ENCODE peak calls at places on chromosomes 11 and 22, in eight cellular contexts. R is Ammon's horn; C is substantia nigra; B is NCI-H1105 treated with DMSO at 0.1 percent for 48 hours; M is left lobe of liver; J is A549; Z is NCI-H2227 treated with DMSO at 0.1 percent for 48 hours; E is activated CD4-positive, alpha-beta T cell treated with anti-CD3 and anti-CD28 coated beads for 48 hours. K is an unnamed sample.

GRCh38 chr22:22424210-22424800 is 84.2 kb downstream of the ZNF280B start:
- DNase-seq in R (no peak), C (no peak), B (no peak), M (no peak), J (no peak), Z (no peak), E (no peak), K (no peak)

GRCh38 chr11:9629064-9629463 is 34.8 kb upstream of the SWAP70 start:
- DNase-seq in R (no peak), C (no peak), B (no peak), M (no peak), J (no peak), Z (no peak), E (no peak), K (no peak)

GRCh38 chr11:57508341-57509170 is 6.9 kb downstream of the SLC43A1 start:
- DNase-seq in R (no peak), C (no peak), B (no peak), M (no peak), J (no peak), Z (no peak), E (no peak), K (no peak)

GRCh38 chr11:60734271-60734670 is 9.8 kb downstream of the MS4A18 start:
- DNase-seq in R (no peak), C (no peak), B (no peak), M (no peak), J (no peak), Z (no peak), E (no peak), K (no peak)

GRCh38 chr11:80586464-80586863 is 1145.6 kb upstream of the TENM4 start:
- DNase-seq in R (no peak), C (no peak), B (no peak), M (no peak), J (no peak), Z (no peak), E (no peak), K (no peak)

GRCh38 chr11:81700061-81700460 is 1033.6 kb downstream of the FAM181B start:
- DNase-seq in R (no peak), C (no peak), B (no peak), M (no peak), J (no peak), Z (no peak), E (no peak), K (no peak)

GRCh38 chr11:74330065-74330858 is 18.8 kb upstream of the P4HA3 start:
- DNase-seq in R (no peak), C (no peak), B (no peak), M (no peak), J (no peak), Z (no peak), E (no peak), K (no peak)

GRCh38 chr11:78941226-78941851 is 366.7 kb upstream of the NARS2 start:
- DNase-seq in R (no peak), C (no peak), B (peak; percentile 85), M (no peak), J (no peak), Z (no peak), E (no peak), K (no peak)

GRCh38 chr11:119671048-119671447 is 58.0 kb downstream of the NECTIN1 start:
- DNase-seq in R (peak; percentile 93), C (peak; percentile 38), B (peak; percentile 92), M (peak; percentile 60), J (no peak), Z (peak; percentile 27), E (no peak), K (peak; percentile 69)